ENCODE peak calls at places on chromosomes 5 and 9, in six cellular contexts. L is PC-3, Z is SK-N-SH, M is neural progenitor cell, R is GM23338, V is MM.1S. X is an unnamed sample.

GRCh38 chr5:142859037-142859436 is 88.9 kb downstream of the ARHGAP26 start:
- DNase-seq in L (no peak), Z (no peak), M (no peak), R (no peak), V (no peak), X (no peak)

GRCh38 chr9:101121836-101122399 is 93.4 kb downstream of the PLPPR1 start:
- DNase-seq in L (no peak), Z (no peak), M (no peak), R (no peak), V (no peak), X (no peak)

GRCh38 chr5:113748403-113748802 is 234.9 kb downstream of the YTHDC2 start:
- DNase-seq in L (peak), Z (no peak), M (no peak), R (no peak), V (no peak), X (no peak)

GRCh38 chr9:127611796-127612790 is at the start of gene STXBP1:
- DNase-seq in L (peak), Z (peak), M (peak), R (peak), V (peak), X (peak)

GRCh38 chr5:60382761-60383160 is 317.2 kb downstream of the DEPDC1B start:
- DNase-seq in L (peak), Z (peak), M (no peak), R (peak), V (peak), X (peak)

GRCh38 chr5:56480305-56481146 is 247.4 kb upstream of the ANKRD55 start:
- DNase-seq in L (peak), Z (peak), M (peak), R (peak), V (peak), X (peak)

GRCh38 chr5:16819522-16820167 is 116.4 kb downstream of the MYO10 start:
- DNase-seq in L (no peak), Z (no peak), M (no peak), R (no peak), V (no peak), X (no peak)

GRCh38 chr5:101843055-101843454 is 453.0 kb downstream of the SLCO4C1 start:
- DNase-seq in L (no peak), Z (no peak), M (no peak), R (no peak), V (no peak), X (no peak)

GRCh38 chr5:138533973-138534941 is 8.8 kb downstream of the ETF1 start:
- DNase-seq in L (no peak), Z (no peak), M (no peak), R (no peak), V (no peak), X (no peak)

GRCh38 chr5:172235132-172235780 is 41.3 kb downstream of the EFCAB9 start:
- DNase-seq in L (no peak), Z (no peak), M (no peak), R (no peak), V (peak), X (peak)

GRCh38 chr5:54234304-54234938 is 76.0 kb downstream of the ARL15 start:
- DNase-seq in L (peak), Z (peak), M (peak), R (peak), V (peak), X (peak)

GRCh38 chr9:125455876-125456275 is 194.2 kb downstream of the GAPVD1 start:
- DNase-seq in L (no peak), Z (no peak), M (no peak), R (no peak), V (no peak), X (no peak)

GRCh38 chr9:136825295-136826187 is 16.7 kb upstream of the AJM1 start:
- DNase-seq in L (no peak), Z (no peak), M (no peak), R (no peak), V (no peak), X (no peak)

GRCh38 chr9:89596937-89597555 is 7.8 kb upstream of the GADD45G start:
- DNase-seq in L (no peak), Z (no peak), M (no peak), R (no peak), V (no peak), X (no peak)

GRCh38 chr9:93582115-93582514 is 5.7 kb downstream of the PHF2 start:
- DNase-seq in L (no peak), Z (no peak), M (no peak), R (no peak), V (no peak), X (no peak)

GRCh38 chr5:178209334-178210072 is 5.2 kb downstream of the HNRNPAB start:
- DNase-seq in L (no peak), Z (no peak), M (no peak), R (no peak), V (no peak), X (no peak)

DNA sequence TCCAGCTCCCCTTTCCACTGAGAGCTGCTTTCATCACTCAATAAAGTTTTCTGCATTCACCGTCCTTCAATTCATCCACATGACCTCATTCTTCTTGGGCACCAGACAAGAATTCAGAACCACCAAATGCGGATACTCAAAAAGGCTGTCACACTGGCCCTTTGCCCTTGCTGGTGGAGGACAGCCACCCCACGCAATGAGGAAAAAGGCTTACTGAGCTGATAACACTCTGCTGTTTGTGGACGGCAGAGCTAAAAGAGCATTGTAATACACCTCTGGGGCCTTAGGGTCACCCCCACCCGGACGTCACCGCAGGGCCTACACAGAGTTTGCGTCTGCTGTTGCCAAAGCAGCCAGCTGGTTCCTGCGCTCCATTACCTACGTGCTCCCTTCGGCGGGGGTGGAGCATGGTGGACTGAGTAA is 51.2 kb upstream of the ZNF608 start:
- DNase-seq in L (no peak), Z (no peak), M (no peak), R (no peak), V (no peak), X (no peak)
- H2AFZ ChIP-seq in L (no peak), Z (no peak), M (no peak), R (no peak), V (no peak), X (no peak)

DNA sequence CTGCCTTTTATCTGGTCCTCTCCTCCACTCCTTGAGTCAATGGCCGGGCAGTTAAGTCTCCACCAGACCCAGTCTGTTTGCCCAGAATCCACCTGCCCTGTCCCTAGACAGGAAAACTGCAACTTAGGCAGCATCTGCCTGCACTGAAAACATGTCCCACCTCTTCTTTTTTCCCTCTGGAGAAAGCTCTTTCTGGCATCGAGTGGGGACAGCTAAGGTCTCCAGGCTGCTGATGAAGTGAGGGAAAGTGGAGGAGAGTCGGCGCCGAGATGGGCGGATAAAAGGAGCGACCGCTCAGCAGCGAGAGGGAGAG is 243 bp upstream of the SHISAL2B start:
- DNase-seq in L (no peak), Z (no peak), M (no peak), R (no peak), V (no peak), X (no peak)
- TF ChIP-seq EZH2phosphoT487 in L (no peak), Z (no peak), M (no peak), R (no peak), V (no peak), X (no peak)

GRCh38 chr9:87011551-87011950 is 64.2 kb upstream of the GAS1 start:
- DNase-seq in L (no peak), Z (no peak), M (no peak), R (no peak), V (no peak), X (no peak)

GRCh38 chr9:87008667-87009066 is 61.4 kb upstream of the GAS1 start:
- DNase-seq in L (no peak), Z (no peak), M (no peak), R (no peak), V (no peak), X (no peak)

GRCh38 chr9:87004016-87004415 is 56.7 kb upstream of the GAS1 start:
- DNase-seq in L (no peak), Z (no peak), M (no peak), R (no peak), V (no peak), X (no peak)

GRCh38 chr9:87006956-87007355 is 59.6 kb upstream of the GAS1 start:
- DNase-seq in L (no peak), Z (no peak), M (no peak), R (no peak), V (no peak), X (no peak)

DNA sequence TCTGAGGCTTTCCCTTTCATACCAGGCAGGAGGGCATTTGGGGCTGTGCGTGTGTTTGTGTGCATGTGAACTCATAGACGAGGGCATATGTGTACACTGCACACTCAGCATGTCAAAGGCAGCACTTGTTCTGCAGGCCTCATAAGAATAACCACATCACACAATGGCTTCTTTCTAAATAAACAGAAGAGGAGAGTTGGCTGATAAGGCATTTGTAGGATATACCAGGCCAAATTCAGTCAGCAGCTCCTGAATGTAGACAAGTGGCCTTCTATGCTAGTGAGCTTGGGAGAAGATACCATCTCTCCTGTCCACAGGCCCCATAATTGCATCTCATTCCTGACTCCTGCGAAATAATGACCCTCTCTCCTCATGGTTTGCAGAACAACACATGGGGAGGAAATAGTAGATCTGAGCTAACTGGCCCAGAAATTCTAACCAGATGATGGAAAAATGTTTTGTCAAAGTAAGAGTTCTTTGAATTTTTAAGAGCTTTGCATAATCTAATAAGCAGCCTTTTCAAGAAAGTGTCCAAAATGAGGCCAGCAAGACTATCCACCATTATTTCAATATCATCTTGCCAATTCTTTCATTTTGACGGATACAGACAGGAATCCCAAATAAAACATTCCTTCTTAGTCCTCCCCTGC is 60.5 kb upstream of the GAS1 start:
- DNase-seq in L (no peak), Z (peak), M (no peak), R (no peak), V (no peak), X (no peak)
- TF ChIP-seq CTCF in L (no peak), Z (no peak), M (no peak), R (no peak), V (no peak), X (no peak)

GRCh38 chr9:7668541-7668940 is 131.0 kb downstream of the DMAC1 start:
- DNase-seq in L (no peak), Z (no peak), M (no peak), R (no peak), V (no peak), X (no peak)

GRCh38 chr9:7671847-7672246 is 127.7 kb downstream of the DMAC1 start:
- DNase-seq in L (no peak), Z (no peak), M (no peak), R (no peak), V (no peak), X (no peak)

DNA sequence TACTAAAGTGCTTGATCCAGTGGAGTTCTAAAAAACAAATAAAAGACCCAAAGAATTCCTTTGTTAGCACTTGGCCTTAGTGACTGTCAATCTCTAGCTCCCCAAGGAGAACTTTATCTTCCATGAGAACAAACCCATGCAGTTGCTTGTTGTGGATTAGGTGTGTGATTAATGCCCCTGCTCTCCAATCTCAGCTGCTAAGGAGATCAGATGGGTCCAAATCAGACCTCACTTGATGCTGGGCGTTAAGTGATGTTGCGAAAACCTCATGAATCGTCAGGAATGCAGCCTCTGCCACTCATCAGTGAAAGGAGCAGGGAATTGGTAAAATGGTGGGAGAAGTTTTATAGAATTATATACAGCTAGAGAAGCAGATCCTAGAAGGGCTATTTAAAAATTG is 133.7 kb downstream of the DMAC1 start:
- DNase-seq in L (no peak), Z (no peak), M (peak), R (peak), V (no peak), X (no peak)
- H2AFZ ChIP-seq in L (no peak), Z (no peak), M (no peak), R (peak), V (no peak), X (no peak)

DNA sequence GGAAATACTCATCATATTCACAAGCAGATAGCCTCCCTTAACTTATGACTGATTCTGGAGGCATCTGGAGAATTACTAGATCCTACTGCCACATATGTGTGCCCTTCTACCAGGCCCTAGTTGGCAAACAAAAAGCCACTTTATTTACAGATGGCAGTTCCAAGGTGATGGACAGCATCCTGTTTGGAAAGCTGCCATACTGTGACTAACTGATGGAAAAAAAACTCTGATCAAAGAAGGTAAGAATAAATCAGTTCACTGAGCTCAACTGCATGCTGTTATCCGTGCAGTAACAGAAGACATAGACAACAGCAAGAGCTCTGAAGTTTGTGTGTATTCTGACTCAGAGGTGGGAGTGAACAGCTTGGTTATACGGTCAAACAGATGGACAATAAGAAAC is 279.8 kb upstream of the POU5F2 start:
- DNase-seq in L (peak), Z (peak), M (no peak), R (no peak), V (no peak), X (no peak)
- TF ChIP-seq EZH2phosphoT487 in L (no peak), Z (no peak), M (no peak), R (no peak), V (no peak), X (no peak)

GRCh38 chr9:128882677-128883590 is 1.0 kb downstream of the LRRC8A start:
- DNase-seq in L (no peak), Z (peak), M (peak), R (no peak), V (no peak), X (peak)

GRCh38 chr9:128885376-128885775 is 3.4 kb downstream of the LRRC8A start:
- DNase-seq in L (no peak), Z (no peak), M (no peak), R (no peak), V (no peak), X (no peak)

GRCh38 chr9:128884164-128884563 is 2.2 kb downstream of the LRRC8A start:
- DNase-seq in L (no peak), Z (no peak), M (no peak), R (no peak), V (no peak), X (no peak)

GRCh38 chr9:128881627-128881883 is 195 bp downstream of the KYAT1 start:
- DNase-seq in L (no peak), Z (peak), M (no peak), R (no peak), V (no peak), X (no peak)

GRCh38 chr9:128881884-128882676 is at the start of the genes KYAT1 and LRRC8A:
- DNase-seq in L (peak), Z (peak), M (peak), R (peak), V (peak), X (peak)
- TF ChIP-seq CTCF in L (no peak), Z (no peak), M (no peak), R (no peak), V (no peak), X (no peak)

GRCh38 chr9:114861922-114862605 is 56.2 kb upstream of the TNFSF15 start:
- DNase-seq in L (no peak), Z (no peak), M (no peak), R (no peak), V (no peak), X (no peak)
- H2AFZ ChIP-seq in L (no peak), Z (no peak), M (no peak), R (no peak), V (no peak), X (no peak)

DNA sequence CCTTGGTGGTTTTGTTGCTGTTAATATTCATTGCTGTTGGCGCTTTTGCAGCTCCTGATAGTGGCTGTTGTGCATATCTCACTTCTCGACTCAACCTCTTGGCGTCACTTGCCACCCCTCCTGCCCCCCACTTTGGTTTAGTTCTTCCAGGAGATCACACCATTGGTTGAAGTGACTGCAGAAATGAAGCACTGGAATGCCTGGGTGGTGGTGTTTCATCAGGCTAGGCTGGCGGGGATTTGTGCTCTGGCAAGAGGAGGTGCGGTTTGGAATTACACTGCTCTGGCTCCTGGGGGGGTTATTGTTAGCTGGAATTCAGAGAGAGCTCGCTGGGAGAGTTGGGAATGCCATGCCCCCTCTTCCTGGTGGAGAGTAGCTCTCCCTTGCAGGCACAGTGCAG is 11.5 kb downstream of the PRRC2B start:
- DNase-seq in L (no peak), Z (no peak), M (peak), R (peak), V (no peak), X (no peak)
- TF ChIP-seq EZH2phosphoT487 in L (no peak), Z (no peak), M (no peak), R (no peak), V (no peak), X (no peak)

DNA sequence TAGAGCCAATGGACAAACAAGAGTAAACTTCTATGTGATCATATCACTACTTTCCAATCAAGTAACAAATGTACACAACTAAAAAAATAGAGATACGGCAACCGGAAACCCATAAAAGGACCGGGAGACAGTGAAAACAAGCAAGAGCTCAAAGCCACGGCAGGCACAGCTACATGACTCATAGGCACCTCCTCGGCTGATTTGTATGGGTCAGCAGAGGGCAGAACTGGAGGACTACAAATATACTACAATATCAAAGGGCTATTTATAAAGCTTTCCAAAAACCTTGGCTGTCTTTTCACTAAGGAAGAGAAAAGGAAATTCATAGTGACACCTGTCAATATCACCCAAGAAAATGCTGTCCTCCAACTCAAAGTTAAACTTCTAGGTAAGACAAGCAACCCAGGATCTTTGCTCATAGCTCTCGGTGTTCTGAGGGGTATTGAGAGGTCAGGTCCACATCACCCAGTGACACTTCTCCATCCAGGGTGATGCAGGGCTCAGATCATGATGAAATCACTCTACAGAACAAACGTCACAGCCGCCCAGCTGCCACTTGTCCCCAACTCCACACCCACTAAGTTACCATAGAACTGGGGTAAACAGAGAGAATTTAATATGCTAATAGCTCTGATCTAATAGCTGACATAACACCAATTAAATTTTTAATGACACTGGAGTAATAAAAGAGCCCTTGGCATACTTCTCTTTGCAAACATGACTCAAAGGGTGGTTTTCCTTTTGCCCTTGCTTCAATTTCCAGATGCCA is 41.3 kb downstream of the PFDN1 start:
- DNase-seq in L (peak), Z (no peak), M (no peak), R (no peak), V (no peak), X (no peak)
- TF ChIP-seq CTCF in L (peak), Z (peak), M (no peak), R (no peak), V (no peak), X (no peak)

X was measured in OCI-LY7.